ENCODE peak calls at places on chromosomes 5 and 9, in five cellular contexts. S, Z, M, F and Q are unnamed samples.

GRCh38 chr5:98898743-98899142 is 30.1 kb downstream of the CHD1 start:
- DNase-seq in M (no peak), S (no peak), Z (no peak), F (no peak), Q (no peak)

GRCh38 chr9:20119566-20119965 is 330.7 kb upstream of the SLC24A2 start:
- DNase-seq in F (no peak), M (no peak), S (no peak), Z (no peak), Q (no peak)

GRCh38 chr5:81971086-81971693 is 633 bp upstream of the ATG10 start:
- DNase-seq in M (peak; percentile 18), F (no peak), S (peak; percentile 19), Z (no peak), Q (peak; percentile 58)

GRCh38 chr5:74352256-74352655 is 288.3 kb downstream of the ENC1 start:
- DNase-seq in Z (no peak), M (no peak), F (no peak), S (no peak), Q (no peak)

GRCh38 chr5:139141841-139142240 is 56.3 kb downstream of the SIL1 start:
- DNase-seq in F (no peak), Z (peak; percentile 1), M (peak; percentile 58), S (no peak), Q (no peak)

GRCh38 chr5:54570923-54571322 is 53.4 kb downstream of the SNX18 start:
- DNase-seq in F (no peak), M (no peak), Z (no peak), S (no peak), Q (no peak)

GRCh38 chr5:1152156-1152555 is 40.3 kb upstream of the SLC12A7 start:
- DNase-seq in M (no peak), F (no peak), S (no peak), Z (no peak), Q (peak; percentile 52)

GRCh38 chr5:143188083-143188482 is 215.4 kb downstream of the NR3C1 start:
- DNase-seq in Z (no peak), M (no peak), F (no peak), S (no peak), Q (no peak)

GRCh38 chr5:169886033-169886432 is 94.3 kb downstream of the INSYN2B start:
- DNase-seq in S (no peak), F (no peak), Z (no peak), M (no peak), Q (no peak)

GRCh38 chr9:122944960-122945888 is 4.4 kb downstream of the RABGAP1 start:
- DNase-seq in F (no peak), M (no peak), Z (no peak), S (no peak), Q (no peak)

GRCh38 chr9:136012651-136013050 is 51.5 kb upstream of the UBAC1 start:
- DNase-seq in Z (no peak), F (no peak), S (no peak), M (no peak), Q (peak; percentile 65)

GRCh38 chr9:38276751-38277439 is 115.6 kb upstream of the ALDH1B1 start:
- DNase-seq in M (no peak), S (no peak), F (no peak), Z (no peak), Q (no peak)

GRCh38 chr9:98783518-98784226 is 12.7 kb downstream of the ANKS6 start:
- DNase-seq in F (no peak), M (no peak), Z (no peak), S (no peak), Q (peak; percentile 80)

GRCh38 chr5:113520429-113520828 is 6.9 kb downstream of the YTHDC2 start:
- DNase-seq in S (no peak), Z (no peak), F (no peak), M (peak; percentile 35), Q (no peak)

GRCh38 chr5:163189023-163189553 is 248.3 kb upstream of the CCNG1 start:
- DNase-seq in S (no peak), M (no peak), F (peak; percentile 31), Z (no peak), Q (no peak)

GRCh38 chr9:69027355-69028097 is 8.0 kb upstream of the FXN start:
- DNase-seq in M (no peak), Z (peak; percentile 65), F (peak; percentile 78), S (peak; percentile 71), Q (peak; percentile 39)

GRCh38 chr5:219492-219891 is 1.4 kb downstream of the SDHA start:
- DNase-seq in S (no peak), M (no peak), F (peak; percentile 6), Z (no peak), Q (no peak)

GRCh38 chr5:59356813-59357381 is 536.6 kb downstream of the PDE4D start:
- DNase-seq in M (no peak), S (no peak), F (peak; percentile 94), Z (no peak), Q (peak; percentile 50)

GRCh38 chr5:932628-933250 is 40.1 kb downstream of the TRIP13 start:
- DNase-seq in M (no peak), Z (no peak), S (no peak), F (no peak), Q (no peak)

GRCh38 chr9:131112374-131113159 is 12.8 kb upstream of the NUP214 start:
- DNase-seq in Z (no peak), F (no peak), M (no peak), S (no peak), Q (no peak)

GRCh38 chr9:84780385-84780784 is 110.9 kb downstream of the NTRK2 start:
- DNase-seq in Z (no peak), S (no peak), F (no peak), M (no peak), Q (no peak)

GRCh38 chr5:150780180-150780692 is 1.7 kb downstream of the SMIM3 start:
- DNase-seq in S (no peak), F (no peak), Z (no peak), M (no peak), Q (peak; percentile 70)

GRCh38 chr5:176716320-176716719 is 69.0 kb downstream of the TSPAN17 start:
- DNase-seq in M (peak; percentile 80), F (no peak), Z (peak; percentile 15), S (peak; percentile 62), Q (peak; percentile 33)

GRCh38 chr9:130433168-130433946 is 11.4 kb upstream of the ASS1 start:
- DNase-seq in M (no peak), S (peak; percentile 70), F (peak; percentile 69), Z (no peak), Q (no peak)

GRCh38 chr9:122125158-122125890 is 32.2 kb upstream of the TTLL11 start:
- DNase-seq in Z (peak; percentile 56), F (peak; percentile 77), S (peak; percentile 79), M (peak; percentile 83), Q (peak; percentile 93)

GRCh38 chr9:131447600-131447999 is 53.7 kb downstream of the PRRC2B start:
- DNase-seq in S (no peak), M (no peak), Z (no peak), F (no peak), Q (no peak)

GRCh38 chr5:119345861-119346260 is 10.0 kb upstream of the TNFAIP8 start:
- DNase-seq in M (no peak), S (no peak), Z (no peak), F (no peak), Q (no peak)

GRCh38 chr9:15370496-15371464 is 51.9 kb upstream of the SNAPC3 start:
- DNase-seq in Z (no peak), F (peak; percentile 54), S (no peak), M (no peak), Q (no peak)

GRCh38 chr9:88555581-88555980 is 20.6 kb downstream of the NXNL2 start:
- DNase-seq in M (no peak), Z (no peak), S (no peak), F (no peak), Q (no peak)

DNA sequence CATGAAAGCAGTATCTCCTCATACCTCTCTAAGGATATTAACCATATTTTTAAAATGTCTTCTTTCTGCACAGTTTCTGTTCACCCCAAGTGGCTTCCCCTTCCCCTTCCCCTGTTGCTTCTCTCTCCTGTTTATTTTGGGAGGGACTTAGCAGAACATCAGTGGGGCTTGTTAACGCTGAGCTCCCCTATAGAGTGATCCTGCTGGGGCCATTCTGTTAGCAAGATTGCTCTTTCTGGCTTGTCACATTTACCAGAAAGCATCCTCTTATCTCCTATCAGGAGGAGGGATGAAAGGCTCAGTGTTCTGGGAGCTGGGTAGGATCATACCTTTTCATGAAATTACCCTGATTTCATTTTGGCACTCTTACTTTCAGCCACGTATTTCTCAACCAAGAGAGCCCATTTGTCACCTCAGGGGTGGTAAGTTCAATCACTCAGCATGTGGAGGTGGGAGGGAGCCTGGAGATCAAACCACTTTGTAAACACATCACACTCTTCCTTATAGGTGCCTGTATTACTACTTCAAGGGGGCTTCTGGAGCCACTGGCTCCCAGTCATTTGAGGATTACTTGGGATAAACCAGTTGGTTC is 16.7 kb downstream of the NXNL2 start:
- DNase-seq in F (peak; percentile 92), Z (no peak), S (no peak), M (no peak), Q (no peak)
- H3K36me3 ChIP-seq in F (no peaks in the 10 kb centered on the region), Z (no peaks in the 10 kb centered on the region), S (no peaks in the 10 kb centered on the region), M (no peaks in the 10 kb centered on the region), Q (no peaks in the 10 kb centered on the region)

DNA sequence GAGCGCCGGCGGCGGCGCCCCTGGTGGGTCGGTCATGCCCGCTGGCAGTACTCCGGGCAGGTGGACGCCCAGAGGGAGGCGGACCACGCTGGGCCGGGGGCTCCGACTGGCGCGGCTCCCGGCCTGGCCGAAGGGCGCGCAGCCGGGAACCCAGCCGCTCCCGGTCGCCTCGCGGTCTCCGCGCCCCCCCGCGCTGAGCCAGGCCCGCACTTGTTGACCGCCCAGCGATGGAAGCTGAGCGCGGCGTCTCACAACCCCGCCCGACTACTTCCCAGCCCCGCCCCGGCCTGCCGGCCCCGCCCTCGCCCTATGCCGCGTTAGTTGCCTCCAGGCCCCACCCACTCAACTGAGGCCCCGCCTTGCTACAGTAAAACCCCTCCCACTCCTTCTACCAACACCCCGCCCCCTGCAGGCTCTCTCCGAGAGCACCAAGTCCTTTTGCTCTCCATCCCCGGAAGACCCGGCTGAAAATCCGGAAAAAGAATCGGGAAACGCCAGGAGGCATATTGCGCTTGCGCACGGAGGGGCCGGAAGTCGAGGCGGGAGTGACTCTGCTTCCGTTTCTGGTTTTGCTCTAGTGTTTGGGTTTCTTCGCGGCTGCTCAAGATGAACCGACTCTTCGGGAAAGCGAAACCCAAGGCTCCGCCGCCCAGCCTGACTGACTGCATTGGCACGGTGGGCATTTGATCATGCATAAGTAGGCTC is at the start of the genes BAG1 and CHMP5:
- DNase-seq in Z (peak; percentile 98), S (peak; percentile 100), M (peak; percentile 100), F (peak; percentile 100), Q (peak; percentile 99)
- H3K4me3 ChIP-seq in Z (peak within 1 kb of the TSS; percentile 98), S (peak within 1 kb of the TSS; percentile 99), M (peak within 1 kb of the TSS; percentile 77), F (peak within 1 kb of the TSS; percentile 98), Q (peak within 1 kb of the TSS; percentile 93)

DNA sequence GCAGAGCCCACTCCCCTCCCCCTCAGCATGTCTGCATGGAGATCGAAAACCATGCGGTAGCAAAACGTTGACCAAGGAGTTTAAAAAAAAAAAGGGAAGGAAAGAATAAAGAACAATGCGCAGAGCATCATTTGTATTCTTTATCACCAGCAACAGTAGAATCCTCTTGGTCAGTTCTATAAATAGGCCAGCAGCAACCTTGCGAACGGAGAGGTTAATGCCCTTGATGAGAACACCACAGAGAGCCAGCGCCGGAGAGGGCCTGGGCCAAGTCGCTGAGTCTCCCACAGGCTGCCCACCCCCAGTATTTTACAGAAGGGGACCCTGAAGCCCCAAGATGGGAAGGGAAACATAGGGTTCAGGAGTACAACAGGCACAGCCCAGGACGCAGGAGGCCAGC is 22.7 kb downstream of the WHRN start:
- DNase-seq in M (peak; percentile 65), Z (no peak), S (no peak), F (no peak), Q (no peak)
- H3K27ac ChIP-seq in M (peak overlapping the region; percentile 80), Z (no peak overlapping the region), S (no peak overlapping the region), F (no peak overlapping the region), Q (no peak overlapping the region)

DNA sequence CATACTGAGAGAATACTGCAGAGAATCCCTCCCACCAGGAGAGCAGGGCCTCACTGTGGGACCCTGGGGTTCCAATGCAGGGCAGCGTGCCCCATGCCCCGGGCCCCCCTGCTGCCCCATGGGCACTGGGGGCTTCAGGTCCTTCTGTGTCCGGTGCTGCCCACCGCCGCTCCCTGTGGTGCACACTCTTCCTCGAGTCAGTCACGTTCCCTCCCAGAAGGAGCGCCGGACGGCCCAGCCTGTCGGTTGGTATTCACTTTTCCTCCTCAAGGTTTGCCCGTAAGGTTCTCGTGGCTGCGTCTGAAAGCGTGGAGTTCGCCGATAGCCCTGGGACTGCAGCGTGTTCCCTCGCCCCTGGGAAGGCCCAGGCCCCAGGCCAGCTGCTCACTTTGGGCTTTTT is 48.1 kb upstream of the FCN2 start:
- DNase-seq in F (no peak), M (no peak), S (no peak), Z (no peak), Q (no peak)
- H3K36me3 ChIP-seq in F (peaks cover 15% of the 10 kb centered on the region), M (no peaks in the 10 kb centered on the region), S (no peaks in the 10 kb centered on the region), Z (no peaks in the 10 kb centered on the region), Q (peaks cover 5% of the 10 kb centered on the region)